ENCODE peak calls at places on chromosomes 11 and 22, in eight cellular contexts. T is neural progenitor cell, F is gastrocnemius medialis, A is ovary, M is heart right ventricle, E is cardiac muscle cell, Q is adrenal gland, R is testis. W is an unnamed sample. For H3K4me1, the result is how much of the 10 kb centered on the place peaks cover.

GRCh38 chr11:71286701-71287643 is 34.6 kb upstream of the SHANK2 start:
- DNase-seq in T (no peak), F (no peak), A (no peak), M (no peak), E (no peak), Q (no peak), R (no peak), W (no peak)

GRCh38 chr11:59766542-59766941 is 11.4 kb downstream of the STX3 start:
- DNase-seq in T (peak), F (no peak), A (no peak), M (no peak), E (peak), Q (no peak), R (no peak), W (no peak)

GRCh38 chr11:67455054-67455453 is at the start of gene CABP4:
- DNase-seq in T (no peak), F (no peak), A (no peak), M (no peak), E (no peak), Q (no peak), R (no peak), W (no peak)

GRCh38 chr11:2127357-2127971 is 11.7 kb downstream of the IGF2 start:
- DNase-seq in T (no peak), F (no peak), A (no peak), M (no peak), E (no peak), Q (no peak), R (no peak), W (no peak)

GRCh38 chr11:35231074-35231473 is 92.1 kb downstream of the CD44 start:
- DNase-seq in T (no peak), F (no peak), A (no peak), M (no peak), E (peak), Q (no peak), R (no peak), W (no peak)

GRCh38 chr22:37079668-37080171 is 28.2 kb downstream of the KCTD17 start:
- DNase-seq in T (no peak), F (no peak), A (no peak), M (no peak), E (no peak), Q (no peak), R (peak), W (no peak)

GRCh38 chr11:93849201-93849600 is 1.2 kb downstream of the VSTM5 start:
- DNase-seq in T (no peak), F (no peak), A (no peak), M (no peak), E (no peak), Q (no peak), R (no peak), W (no peak)

GRCh38 chr11:20368441-20368840 is 4.9 kb downstream of the HTATIP2 start:
- DNase-seq in T (no peak), F (no peak), A (no peak), M (no peak), E (no peak), Q (no peak), R (no peak), W (no peak)

GRCh38 chr11:125273519-125274000 is 109.0 kb downstream of the PKNOX2 start:
- DNase-seq in T (no peak), F (no peak), A (no peak), M (no peak), E (no peak), Q (no peak), R (no peak), W (no peak)

GRCh38 chr11:69352181-69352580 is 58.2 kb downstream of the MYEOV start:
- DNase-seq in T (no peak), F (no peak), A (no peak), M (no peak), E (no peak), Q (no peak), R (no peak), W (no peak)

GRCh38 chr11:74072721-74073120 is 63.8 kb upstream of the UCP3 start:
- DNase-seq in T (no peak), F (no peak), A (no peak), M (no peak), E (no peak), Q (no peak), R (no peak), W (no peak)

GRCh38 chr11:75463106-75463774 is 30.2 kb upstream of the KLHL35 start:
- DNase-seq in T (no peak), F (no peak), A (no peak), M (no peak), E (no peak), Q (no peak), R (no peak), W (no peak)

GRCh38 chr22:42282252-42282942 is 11.9 kb upstream of the TCF20 start:
- DNase-seq in T (no peak), F (no peak), A (no peak), M (no peak), E (no peak), Q (peak), R (no peak), W (peak)
- H3K4me3 ChIP-seq in T (peak), F (no peak), A (no peak), M (no peak), E (no peak), Q (no peak), R (no peak), W (no peak)

DNA sequence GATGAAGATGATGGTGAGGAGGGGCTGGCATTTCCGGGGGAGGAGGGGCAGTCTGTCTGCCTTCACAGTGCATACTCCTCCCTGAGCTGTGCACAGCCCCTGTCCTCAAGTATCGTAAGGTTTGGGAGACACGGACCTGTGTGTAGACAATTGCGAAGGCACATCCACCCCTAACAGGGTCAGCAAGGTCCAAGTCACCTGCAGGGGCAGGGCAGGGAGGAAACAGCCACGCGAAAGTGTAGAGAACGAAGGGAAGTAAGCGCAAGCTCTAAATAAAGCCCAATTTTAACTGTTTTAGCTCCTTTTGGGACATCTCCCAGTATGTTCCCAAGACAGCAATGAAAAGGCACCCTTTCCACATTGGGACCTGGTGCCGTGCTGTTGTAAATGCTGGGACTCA is 448.2 kb downstream of the TBC1D22A start:
- DNase-seq in T (no peak), F (no peak), A (no peak), M (no peak), E (no peak), Q (no peak), R (no peak), W (no peak)
- H3K4me1 ChIP-seq in T (under half), F (under half), A (under half), M (under half), E (under half), Q (under half), R (under half), W (under half)

GRCh38 chr22:23142546-23143105 is 836 bp upstream of the RSPH14 start:
- DNase-seq in T (no peak), F (no peak), A (no peak), M (no peak), E (no peak), Q (no peak), R (no peak), W (no peak)
- H3K4me3 ChIP-seq in T (no peak), F (no peak), A (no peak), M (no peak), E (no peak), Q (no peak), R (no peak), W (peak)

DNA sequence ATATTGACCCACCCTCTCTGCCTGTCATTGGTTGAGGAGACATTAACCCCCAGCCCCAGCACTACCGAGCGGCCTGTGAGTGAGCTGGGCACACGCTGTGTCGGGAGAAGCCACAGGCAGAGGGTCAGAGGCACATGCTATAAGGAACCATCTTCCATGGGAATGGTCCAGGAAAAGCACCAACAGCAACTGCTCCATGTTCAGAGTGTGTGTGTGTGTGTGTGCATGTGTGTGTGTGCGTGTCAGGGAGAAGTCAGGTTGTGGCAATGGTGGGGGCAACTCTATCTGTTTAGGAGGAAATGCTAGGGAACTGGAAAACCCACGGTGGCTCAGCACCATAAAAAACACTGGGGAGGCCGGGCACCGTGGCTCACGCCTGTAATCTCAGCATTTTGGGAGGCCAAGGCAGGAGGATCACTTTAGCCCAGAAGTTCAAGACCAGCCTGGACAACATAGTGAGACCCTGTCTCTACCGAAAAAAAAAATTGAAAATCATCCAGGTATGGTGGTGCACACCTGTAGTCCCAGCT is 49.3 kb downstream of the CD6 start:
- DNase-seq in T (no peak), F (no peak), A (no peak), M (no peak), E (no peak), Q (no peak), R (no peak), W (no peak)
- H3K4me1 ChIP-seq in T (under half), F (under half), A (under half), M (under half), E (under half), Q (under half), R (under half), W (under half)

GRCh38 chr11:95793111-95793510 is 2.8 kb downstream of the CEP57 start:
- DNase-seq in T (no peak), F (no peak), A (no peak), M (no peak), E (no peak), Q (no peak), R (no peak), W (no peak)
- H3K4me3 ChIP-seq in T (no peak), F (no peak), A (no peak), M (no peak), E (no peak), Q (no peak), R (no peak), W (no peak)

GRCh38 chr11:10659339-10660216 is 34.0 kb downstream of the IRAG1 start:
- DNase-seq in T (no peak), F (peak), A (peak), M (no peak), E (no peak), Q (peak), R (peak), W (peak)
- H3K4me1 ChIP-seq in T (under half), F (under half), A (under half), M (half or more), E (under half), Q (half or more), R (half or more), W (under half)

W was measured in psoas muscle.